ENCODE peak calls at places on chromosomes 5 and 9, in five cellular contexts. One of them, this sample, is unnamed.

GRCh38 chr5:132221781-132222648 is 5.6 kb downstream of the P4HA2 start:
- DNase-seq in SK-N-SH: no peak
- DNase-seq in IMR-90: peak
- DNase-seq in H9: no peak
- DNase-seq in PC-3: no peak
- DNase-seq in this sample: no peak

GRCh38 chr9:34121996-34122395 is 4.5 kb downstream of the DCAF12 start:
- DNase-seq in SK-N-SH: no peak
- DNase-seq in IMR-90: no peak
- DNase-seq in PC-3: no peak
- DNase-seq in H9: no peak
- DNase-seq in this sample: no peak

GRCh38 chr9:121318631-121319393 is 50.9 kb downstream of the GSN start:
- DNase-seq in PC-3: no peak
- DNase-seq in SK-N-SH: no peak
- DNase-seq in H9: no peak
- DNase-seq in IMR-90: no peak
- DNase-seq in this sample: no peak

GRCh38 chr9:98575379-98576346 is 133.1 kb downstream of the GABBR2 start:
- DNase-seq in SK-N-SH: no peak
- DNase-seq in PC-3: peak
- DNase-seq in IMR-90: peak
- DNase-seq in H9: no peak
- DNase-seq in this sample: no peak

GRCh38 chr5:72628771-72629313 is 121.6 kb upstream of the ZNF366 start:
- DNase-seq in PC-3: no peak
- DNase-seq in SK-N-SH: no peak
- DNase-seq in H9: no peak
- DNase-seq in IMR-90: peak
- DNase-seq in this sample: no peak

GRCh38 chr9:97504381-97505216 is 3.1 kb downstream of the TMOD1 start:
- DNase-seq in PC-3: no peak
- DNase-seq in IMR-90: peak
- DNase-seq in SK-N-SH: peak
- DNase-seq in H9: no peak
- DNase-seq in this sample: no peak

GRCh38 chr5:83029912-83030311 is 47.3 kb downstream of the TMEM167A start:
- DNase-seq in H9: no peak
- DNase-seq in PC-3: no peak
- DNase-seq in SK-N-SH: no peak
- DNase-seq in IMR-90: peak
- DNase-seq in this sample: no peak

GRCh38 chr5:5126444-5126843 is 13.7 kb upstream of the ADAMTS16 start:
- DNase-seq in H9: no peak
- DNase-seq in SK-N-SH: no peak
- DNase-seq in IMR-90: no peak
- DNase-seq in PC-3: peak
- DNase-seq in this sample: no peak

GRCh38 chr5:135216072-135216812 is 182.2 kb upstream of the PITX1 start:
- DNase-seq in H9: peak
- DNase-seq in IMR-90: no peak
- DNase-seq in SK-N-SH: no peak
- DNase-seq in PC-3: no peak
- DNase-seq in this sample: no peak

GRCh38 chr5:135376961-135377621 is 21.9 kb downstream of the MACROH2A1 start:
- DNase-seq in SK-N-SH: peak
- DNase-seq in H9: no peak
- DNase-seq in IMR-90: no peak
- DNase-seq in PC-3: no peak
- DNase-seq in this sample: no peak

GRCh38 chr9:16197578-16198370 is 644.9 kb downstream of the CCDC171 start:
- DNase-seq in H9: no peak
- DNase-seq in SK-N-SH: peak
- DNase-seq in IMR-90: peak
- DNase-seq in PC-3: no peak
- DNase-seq in this sample: no peak

GRCh38 chr5:155274484-155274883 is 260.9 kb downstream of the KIF4B start:
- DNase-seq in SK-N-SH: no peak
- DNase-seq in PC-3: no peak
- DNase-seq in IMR-90: no peak
- DNase-seq in H9: no peak
- DNase-seq in this sample: no peak

GRCh38 chr5:90477073-90477472 is 2.4 kb downstream of the POLR3G start:
- DNase-seq in IMR-90: no peak
- DNase-seq in H9: peak
- DNase-seq in SK-N-SH: no peak
- DNase-seq in PC-3: no peak
- DNase-seq in this sample: no peak

GRCh38 chr5:83474170-83474796 is 2.7 kb downstream of the VCAN start:
- DNase-seq in SK-N-SH: peak
- DNase-seq in PC-3: peak
- DNase-seq in IMR-90: peak
- DNase-seq in H9: peak
- DNase-seq in this sample: peak

GRCh38 chr5:127001621-127002296 is 28.6 kb downstream of the MARCHF3 start:
- DNase-seq in SK-N-SH: no peak
- DNase-seq in IMR-90: peak
- DNase-seq in PC-3: peak
- DNase-seq in H9: no peak
- DNase-seq in this sample: no peak

GRCh38 chr9:37929441-37929895 is 25.5 kb upstream of the SLC25A51 start:
- DNase-seq in H9: no peak
- DNase-seq in IMR-90: peak
- DNase-seq in PC-3: no peak
- DNase-seq in SK-N-SH: no peak
- DNase-seq in this sample: peak

GRCh38 chr5:108233617-108234016 is 148.3 kb downstream of the FBXL17 start:
- DNase-seq in PC-3: no peak
- DNase-seq in IMR-90: no peak
- DNase-seq in H9: no peak
- DNase-seq in SK-N-SH: no peak
- DNase-seq in this sample: no peak

GRCh38 chr9:118577121-118577520 is 792.1 kb downstream of the BRINP1 start:
- DNase-seq in H9: no peak
- DNase-seq in PC-3: peak
- DNase-seq in SK-N-SH: no peak
- DNase-seq in IMR-90: no peak
- DNase-seq in this sample: no peak

GRCh38 chr5:59943721-59944120 is 50.2 kb upstream of the PDE4D start:
- DNase-seq in SK-N-SH: no peak
- DNase-seq in H9: no peak
- DNase-seq in IMR-90: no peak
- DNase-seq in PC-3: no peak
- DNase-seq in this sample: no peak

GRCh38 chr9:112348257-112348992 is 15.0 kb upstream of the PTBP3 start:
- DNase-seq in SK-N-SH: peak
- DNase-seq in H9: peak
- DNase-seq in PC-3: no peak
- DNase-seq in IMR-90: peak
- DNase-seq in this sample: peak

GRCh38 chr9:20811872-20812271 is 127.8 kb downstream of the FOCAD start:
- DNase-seq in SK-N-SH: no peak
- DNase-seq in IMR-90: peak
- DNase-seq in PC-3: peak
- DNase-seq in H9: no peak
- DNase-seq in this sample: no peak

GRCh38 chr5:150457562-150458240 is 8.2 kb upstream of the RPS14 start:
- DNase-seq in PC-3: no peak
- DNase-seq in IMR-90: no peak
- DNase-seq in H9: no peak
- DNase-seq in SK-N-SH: no peak
- DNase-seq in this sample: no peak

GRCh38 chr9:64773491-64773931 is 511.5 kb downstream of the FOXD4L5 start:
- DNase-seq in H9: peak
- DNase-seq in PC-3: no peak
- DNase-seq in SK-N-SH: peak
- DNase-seq in IMR-90: no peak
- DNase-seq in this sample: peak

GRCh38 chr5:134549714-134550113 is 24.2 kb downstream of the JADE2 start:
- DNase-seq in IMR-90: peak
- DNase-seq in PC-3: peak
- DNase-seq in SK-N-SH: no peak
- DNase-seq in H9: no peak
- DNase-seq in this sample: no peak

GRCh38 chr5:142014911-142015584 is 2.2 kb upstream of the GNPDA1 start:
- DNase-seq in H9: no peak
- DNase-seq in PC-3: peak
- DNase-seq in IMR-90: peak
- DNase-seq in SK-N-SH: peak
- DNase-seq in this sample: no peak

GRCh38 chr5:169273881-169274280 is 27.1 kb downstream of the SLIT3 start:
- DNase-seq in H9: no peak
- DNase-seq in PC-3: no peak
- DNase-seq in IMR-90: no peak
- DNase-seq in SK-N-SH: no peak
- DNase-seq in this sample: no peak

GRCh38 chr5:54894957-54895815 is 90.2 kb downstream of the ESM1 start:
- DNase-seq in H9: no peak
- DNase-seq in IMR-90: peak
- DNase-seq in PC-3: no peak
- DNase-seq in SK-N-SH: no peak
- DNase-seq in this sample: no peak

GRCh38 chr5:54897001-54897400 is 88.4 kb downstream of the ESM1 start:
- DNase-seq in H9: no peak
- DNase-seq in SK-N-SH: no peak
- DNase-seq in PC-3: no peak
- DNase-seq in IMR-90: no peak
- DNase-seq in this sample: no peak

GRCh38 chr5:54900906-54901725 is 84.3 kb downstream of the ESM1 start:
- DNase-seq in H9: no peak
- DNase-seq in SK-N-SH: no peak
- DNase-seq in IMR-90: peak
- DNase-seq in PC-3: peak
- DNase-seq in this sample: peak

GRCh38 chr5:54895816-54896341 is 89.5 kb downstream of the ESM1 start:
- DNase-seq in SK-N-SH: peak
- DNase-seq in IMR-90: peak
- DNase-seq in PC-3: peak
- DNase-seq in H9: no peak
- DNase-seq in this sample: no peak
- TF ChIP-seq CTCF in SK-N-SH: peak
- TF ChIP-seq CTCF in IMR-90: peak
- TF ChIP-seq CTCF in PC-3: peak
- TF ChIP-seq CTCF in H9: peak
- TF ChIP-seq CTCF in this sample: peak

DNA sequence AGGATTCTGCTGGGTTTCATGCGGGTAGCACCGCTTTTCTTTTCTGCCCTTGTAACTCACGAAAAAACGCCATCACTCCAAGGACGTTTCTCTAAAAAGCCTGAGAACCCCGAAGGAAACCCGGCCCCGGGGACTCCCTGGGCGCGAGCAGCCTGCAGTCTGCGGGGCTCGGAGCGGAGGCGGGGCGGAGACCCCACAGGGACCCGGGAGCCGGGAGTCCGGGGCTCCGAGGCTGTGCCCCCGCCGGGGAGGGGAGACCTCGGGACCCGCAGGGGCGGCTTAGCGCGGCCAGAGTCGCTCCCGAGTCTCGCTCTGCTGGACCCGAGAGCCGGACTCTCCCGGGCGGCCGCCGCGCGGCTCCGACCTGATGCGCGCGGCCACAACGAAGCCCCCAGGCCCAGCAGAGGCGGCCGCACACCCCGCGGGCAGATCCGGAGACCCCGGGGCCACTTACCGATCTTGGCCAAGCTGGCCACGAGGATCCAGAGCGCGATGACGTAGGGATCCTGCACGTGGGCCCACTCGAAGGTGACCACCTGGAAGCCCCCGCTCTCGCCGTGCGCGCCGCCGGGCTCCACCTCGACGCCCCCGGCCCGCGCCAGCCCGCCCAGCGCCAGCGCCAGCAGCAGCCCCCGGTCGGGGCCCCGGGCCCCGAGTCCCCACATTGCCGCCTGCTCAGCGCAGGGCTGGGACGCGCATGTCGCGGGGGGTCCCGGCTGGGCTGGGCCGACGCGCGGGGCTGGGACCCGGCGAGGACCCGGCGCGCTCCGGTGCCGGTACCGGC is 399 bp downstream of the SLC9A3 start:
- DNase-seq in PC-3: no peak
- DNase-seq in H9: no peak
- DNase-seq in IMR-90: no peak
- DNase-seq in SK-N-SH: no peak
- DNase-seq in this sample: no peak
- H3K9ac ChIP-seq in PC-3: no peak
- H3K9ac ChIP-seq in H9: no peak
- H3K9ac ChIP-seq in IMR-90: no peak
- H3K9ac ChIP-seq in SK-N-SH: no peak
- H3K9ac ChIP-seq in this sample: no peak

DNA sequence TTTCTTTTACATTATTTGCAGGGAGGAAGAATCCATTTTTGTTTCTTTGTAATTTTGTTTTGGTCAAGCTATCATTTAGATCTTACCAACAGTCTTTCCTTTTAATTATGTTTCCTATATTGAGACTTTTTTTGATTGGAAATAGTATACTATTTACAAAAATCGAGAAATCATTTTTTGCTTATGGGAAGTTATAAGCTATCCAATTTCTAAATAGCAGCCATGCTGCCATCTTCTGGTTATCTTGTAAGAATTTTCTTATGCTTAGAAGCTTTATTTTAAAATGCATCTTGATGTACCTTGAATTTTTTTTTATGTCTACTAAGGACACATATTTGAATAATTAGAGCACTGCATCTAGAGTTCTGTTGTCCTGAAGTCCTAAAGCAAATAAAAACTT is 821.2 kb downstream of the PTPRD start:
- DNase-seq in H9: no peak
- DNase-seq in SK-N-SH: no peak
- DNase-seq in IMR-90: no peak
- DNase-seq in PC-3: peak
- DNase-seq in this sample: no peak
- TF ChIP-seq CTCF in H9: peak
- TF ChIP-seq CTCF in SK-N-SH: peak
- TF ChIP-seq CTCF in IMR-90: no peak
- TF ChIP-seq CTCF in PC-3: no peak
- TF ChIP-seq CTCF in this sample: peak

DNA sequence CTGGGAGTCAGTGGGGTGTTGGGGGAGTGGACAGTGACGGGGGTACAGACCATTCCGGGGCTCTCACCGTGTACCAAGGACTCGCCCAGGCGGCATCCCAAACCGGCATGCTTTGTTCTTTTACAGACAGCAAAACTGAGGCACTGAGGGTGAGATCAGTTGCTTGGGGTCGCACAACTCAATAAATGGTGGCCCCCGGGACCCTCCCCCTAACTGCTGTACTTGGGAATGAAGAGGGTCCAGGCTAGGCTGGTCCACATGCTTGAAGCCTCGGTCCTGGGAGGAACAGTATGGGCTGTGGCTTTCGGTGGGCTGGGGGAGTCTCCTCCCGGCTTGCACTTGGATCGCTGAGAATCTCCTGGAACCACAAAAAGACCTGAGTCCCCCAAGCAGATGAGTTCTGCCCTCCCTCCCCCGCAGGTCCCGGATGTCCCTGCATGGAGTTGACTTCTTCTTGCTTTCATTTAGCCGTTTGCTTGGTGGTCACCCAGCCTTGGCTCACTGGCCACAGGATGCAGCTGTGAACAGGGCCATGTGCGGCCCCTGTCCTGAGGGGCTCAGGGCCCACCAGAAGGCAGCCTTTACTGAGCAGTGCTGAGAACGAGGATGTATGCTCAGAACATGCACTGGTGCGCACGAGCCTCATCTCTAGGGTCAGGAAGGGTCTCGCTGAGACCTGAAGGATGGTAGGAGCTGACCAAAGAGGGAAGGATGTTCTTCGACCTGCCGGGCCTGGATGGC is 4.2 kb downstream of the LAMC3 start:
- DNase-seq in PC-3: no peak
- DNase-seq in H9: no peak
- DNase-seq in IMR-90: no peak
- DNase-seq in SK-N-SH: no peak
- DNase-seq in this sample: peak
- H3K9ac ChIP-seq in PC-3: no peak
- H3K9ac ChIP-seq in H9: no peak
- H3K9ac ChIP-seq in IMR-90: no peak
- H3K9ac ChIP-seq in SK-N-SH: no peak
- H3K9ac ChIP-seq in this sample: no peak